ENCODE peak calls at places on chromosomes 12 and 14, in nine cellular contexts. R, D, V, X, E, A, B, Y and K are unnamed samples.
A peak's percentile ranks its signal among the peaks of the same experiment; 100 is the strongest.

GRCh38 chr14:93619176-93619793 is 169.0 kb downstream of the PRIMA1 start:
- DNase-seq in V (peak; percentile 5), B (peak; percentile 28), Y (no peak), D (no peak), R (peak; percentile 44), E (no peak), A (no peak), X (peak; percentile 33), K (peak; percentile 78)

GRCh38 chr12:53999596-54000104 is 311 bp upstream of the HOXC9 start:
- DNase-seq in X (no peak), V (no peak), B (peak; percentile 77), Y (no peak), E (no peak), D (no peak), A (no peak), R (no peak), K (peak; percentile 77)

GRCh38 chr12:69985656-69986055 is 160.6 kb downstream of the MYRFL start:
- DNase-seq in V (no peak), D (no peak), A (no peak), B (peak; percentile 9), R (peak; percentile 65), X (peak; percentile 17), E (no peak), Y (no peak), K (peak; percentile 62)

GRCh38 chr12:39764944-39765560 is 145.4 kb upstream of the ABCD2 start:
- DNase-seq in X (peak; percentile 57), B (peak; percentile 8), A (no peak), Y (no peak), E (no peak), R (no peak), D (no peak), V (no peak), K (peak; percentile 68)

GRCh38 chr12:122166422-122167327 is 7.3 kb downstream of the IL31 start:
- DNase-seq in B (no peak), X (no peak), V (no peak), E (no peak), A (no peak), D (no peak), R (no peak), Y (peak; percentile 80), K (no peak)

GRCh38 chr12:1355396-1355795 is 239.0 kb downstream of the FBXL14 start:
- DNase-seq in A (no peak), V (no peak), D (no peak), E (no peak), X (no peak), B (no peak), Y (no peak), R (no peak), K (peak; percentile 24)

GRCh38 chr14:64960762-64961276 is 11.3 kb downstream of the RAB15 start:
- DNase-seq in E (peak; percentile 61), Y (no peak), A (no peak), R (peak; percentile 66), B (no peak), D (no peak), X (no peak), V (no peak), K (peak; percentile 89)

GRCh38 chr12:6225630-6226001 is 25.4 kb downstream of the CD9 start:
- DNase-seq in R (no peak), E (no peak), A (no peak), Y (no peak), V (no peak), B (no peak), X (no peak), D (no peak), K (no peak)

GRCh38 chr12:32501835-32502333 is 102.5 kb downstream of the FGD4 start:
- DNase-seq in B (peak; percentile 29), V (no peak), A (no peak), E (peak; percentile 96), D (no peak), X (peak; percentile 49), R (peak; percentile 77), Y (no peak), K (peak; percentile 96)

GRCh38 chr12:108580531-108580930 is 17.4 kb downstream of the TMEM119 start:
- DNase-seq in A (no peak), X (no peak), R (no peak), E (no peak), B (no peak), Y (no peak), V (no peak), D (no peak), K (no peak)

GRCh38 chr12:10102322-10102721 is 3.5 kb upstream of the CLEC1A start:
- DNase-seq in E (no peak), B (no peak), A (no peak), V (no peak), X (no peak), Y (no peak), D (no peak), R (no peak), K (no peak)

GRCh38 chr12:71691504-71692129 is 5.7 kb downstream of the TMEM19 start:
- DNase-seq in X (peak; percentile 53), R (no peak), A (no peak), Y (no peak), D (no peak), B (no peak), V (no peak), E (no peak), K (no peak)

GRCh38 chr12:82182601-82183000 is 175.6 kb downstream of the CCDC59 start:
- DNase-seq in Y (no peak), D (no peak), A (no peak), R (no peak), E (no peak), B (no peak), X (no peak), V (no peak), K (no peak)

GRCh38 chr12:75606921-75607320 is 95.5 kb upstream of the KRR1 start:
- DNase-seq in A (no peak), V (no peak), D (no peak), B (no peak), E (no peak), R (no peak), Y (no peak), X (no peak), K (no peak)

GRCh38 chr12:12244341-12244740 is 22.5 kb downstream of the LRP6 start:
- DNase-seq in B (no peak), X (no peak), R (no peak), E (no peak), A (no peak), V (no peak), Y (no peak), D (no peak), K (no peak)

GRCh38 chr12:100995201-100995600 is 200.6 kb downstream of the ANO4 start:
- DNase-seq in Y (no peak), V (no peak), A (no peak), B (peak; percentile 44), E (no peak), R (no peak), D (no peak), X (no peak), K (peak; percentile 29)

GRCh38 chr14:64421166-64421565 is 33.0 kb downstream of the MTHFD1 start:
- DNase-seq in D (no peak), E (no peak), B (peak; percentile 94), A (no peak), X (no peak), Y (no peak), R (no peak), V (no peak), K (no peak)

GRCh38 chr12:55009171-55009570 is 10.6 kb upstream of the NEUROD4 start:
- DNase-seq in R (no peak), E (no peak), A (no peak), B (no peak), Y (no peak), V (no peak), X (no peak), D (no peak), K (no peak)